ENCODE peak calls at places on chromosomes 7 and 10, in nine cellular contexts. K, W, R, J, Q, S, H, G and X are unnamed samples.

GRCh38 chr7:116512524-116513188 is 12.2 kb upstream of the CAV1 start:
- DNase-seq in S (no peak), Q (no peak), K (peak), R (no peak), H (no peak), G (no peak), W (no peak), J (no peak), X (no peak)

GRCh38 chr7:10657837-10658236 is 315.8 kb upstream of the PHF14 start:
- DNase-seq in J (no peak), Q (no peak), S (no peak), K (no peak), G (no peak), R (no peak), W (no peak), H (no peak), X (no peak)

GRCh38 chr10:71075066-71075758 is 137.2 kb upstream of the UNC5B start:
- DNase-seq in H (no peak), J (no peak), K (no peak), Q (peak), R (peak), W (no peak), G (no peak), S (no peak), X (no peak)

GRCh38 chr10:123808873-123809272 is 82.7 kb downstream of the CPXM2 start:
- DNase-seq in G (no peak), W (no peak), H (no peak), S (peak), R (no peak), J (no peak), Q (no peak), K (peak), X (no peak)

GRCh38 chr10:11636761-11637166 is 25.3 kb upstream of the USP6NL start:
- DNase-seq in J (peak), Q (no peak), G (no peak), K (no peak), H (no peak), R (no peak), S (no peak), W (no peak), X (no peak)

GRCh38 chr10:4833286-4833685 is 7.3 kb downstream of the AKR1E2 start:
- DNase-seq in G (no peak), J (no peak), W (no peak), S (no peak), H (no peak), K (no peak), Q (no peak), R (no peak), X (no peak)

GRCh38 chr10:49446031-49446430 is 50.1 kb upstream of the DRGX start:
- DNase-seq in J (no peak), Q (no peak), W (no peak), G (no peak), S (peak), H (peak), R (no peak), K (peak), X (peak)

GRCh38 chr7:71430246-71430645 is 298.3 kb downstream of the GALNT17 start:
- DNase-seq in J (no peak), W (no peak), R (no peak), H (no peak), S (no peak), G (no peak), K (no peak), Q (no peak), X (no peak)

GRCh38 chr10:99815611-99816010 is 33.2 kb downstream of the ABCC2 start:
- DNase-seq in J (no peak), H (no peak), Q (no peak), S (no peak), R (no peak), G (no peak), W (no peak), K (no peak), X (no peak)

GRCh38 chr7:76340617-76341131 is 18.1 kb downstream of the YWHAG start:
- DNase-seq in G (no peak), S (peak), R (no peak), W (no peak), Q (no peak), K (no peak), J (peak), H (no peak), X (no peak)

GRCh38 chr7:28774529-28775057 is 183.5 kb downstream of the TRIL start:
- DNase-seq in W (no peak), K (no peak), G (no peak), R (no peak), H (no peak), J (no peak), S (no peak), Q (no peak), X (no peak)

GRCh38 chr7:8481096-8481495 is 47.7 kb downstream of the NXPH1 start:
- DNase-seq in W (no peak), H (no peak), S (no peak), J (no peak), K (no peak), R (no peak), Q (no peak), G (no peak), X (no peak)

DNA sequence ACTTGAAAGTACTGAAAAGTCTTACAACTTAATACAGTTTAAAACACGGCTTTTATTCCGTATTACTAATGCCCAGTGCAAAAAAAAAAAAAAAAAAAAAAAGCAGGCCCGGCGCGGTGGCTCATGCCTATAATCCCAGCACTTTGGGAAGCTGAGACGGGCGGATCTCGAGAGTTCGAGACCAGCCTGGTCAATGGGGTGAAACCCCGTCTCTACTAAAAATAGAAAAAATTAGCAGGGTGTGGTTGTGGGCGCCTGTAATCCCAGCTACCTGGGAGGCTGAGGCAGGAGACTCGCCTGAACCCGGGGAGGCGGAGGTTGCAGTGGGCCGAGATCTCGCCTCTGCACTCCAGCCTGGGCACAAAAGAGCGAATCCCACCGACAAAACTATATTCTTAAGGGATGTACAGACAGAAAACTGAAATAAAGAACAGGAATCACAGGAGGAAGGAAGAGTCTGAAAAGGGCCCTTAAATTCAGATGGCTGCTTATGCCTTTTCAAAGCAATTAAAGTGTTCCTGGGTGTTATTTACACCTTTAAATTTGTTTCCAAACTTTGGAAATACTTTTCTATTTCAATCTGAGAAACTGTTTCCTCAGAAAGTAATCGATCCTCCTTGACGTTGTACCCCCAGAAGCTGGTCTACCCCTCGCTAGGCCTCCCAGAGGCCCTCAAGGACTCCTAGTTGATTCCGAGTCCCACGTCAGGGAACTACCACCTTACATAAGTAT is 2.1 kb upstream of the KMT2E start:
- DNase-seq in G (no peak), R (no peak), H (no peak), Q (no peak), K (no peak), J (no peak), W (no peak), S (no peak), X (peak)
- TF ChIP-seq CTCF in G (no peak), R (no peak), H (no peak), Q (no peak), K (no peak), J (no peak), W (no peak), S (no peak), X (no peak)

DNA sequence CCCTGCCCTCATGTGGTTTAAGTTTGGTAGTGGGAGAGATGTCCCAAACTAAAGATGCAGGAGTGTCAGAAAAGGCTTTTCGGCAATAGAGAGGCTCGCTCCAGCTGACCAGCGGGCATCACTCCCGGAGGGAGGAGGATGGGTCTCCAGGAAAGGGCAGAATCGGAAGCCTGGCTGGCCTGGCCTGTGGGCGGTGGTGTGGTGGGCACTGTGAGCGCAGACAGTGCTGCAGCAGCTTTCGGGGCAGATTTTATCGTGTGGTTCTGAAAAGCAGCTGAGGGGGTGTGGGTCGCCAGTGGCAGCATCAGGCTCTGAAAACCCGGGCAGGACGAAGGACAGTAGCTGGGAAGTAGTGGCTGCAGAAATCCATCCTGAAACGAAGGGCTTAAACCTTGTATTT is 12.8 kb downstream of the BNIP3 start:
- DNase-seq in W (peak), K (no peak), S (no peak), R (no peak), G (no peak), J (no peak), H (no peak), Q (no peak), X (no peak)
- H3K4me3 ChIP-seq in W (no peak), K (no peak), S (no peak), R (no peak), G (no peak), J (no peak), H (no peak), Q (no peak), X (no peak)

GRCh38 chr10:115514895-115515294 is 421.7 kb downstream of the ATRNL1 start:
- DNase-seq in G (no peak), W (no peak), K (no peak), R (no peak), Q (no peak), S (no peak), J (no peak), H (no peak), X (no peak)
- TF ChIP-seq CTCF in G (no peak), W (no peak), K (no peak), R (no peak), Q (no peak), S (no peak), J (no peak), H (no peak), X (no peak)

DNA sequence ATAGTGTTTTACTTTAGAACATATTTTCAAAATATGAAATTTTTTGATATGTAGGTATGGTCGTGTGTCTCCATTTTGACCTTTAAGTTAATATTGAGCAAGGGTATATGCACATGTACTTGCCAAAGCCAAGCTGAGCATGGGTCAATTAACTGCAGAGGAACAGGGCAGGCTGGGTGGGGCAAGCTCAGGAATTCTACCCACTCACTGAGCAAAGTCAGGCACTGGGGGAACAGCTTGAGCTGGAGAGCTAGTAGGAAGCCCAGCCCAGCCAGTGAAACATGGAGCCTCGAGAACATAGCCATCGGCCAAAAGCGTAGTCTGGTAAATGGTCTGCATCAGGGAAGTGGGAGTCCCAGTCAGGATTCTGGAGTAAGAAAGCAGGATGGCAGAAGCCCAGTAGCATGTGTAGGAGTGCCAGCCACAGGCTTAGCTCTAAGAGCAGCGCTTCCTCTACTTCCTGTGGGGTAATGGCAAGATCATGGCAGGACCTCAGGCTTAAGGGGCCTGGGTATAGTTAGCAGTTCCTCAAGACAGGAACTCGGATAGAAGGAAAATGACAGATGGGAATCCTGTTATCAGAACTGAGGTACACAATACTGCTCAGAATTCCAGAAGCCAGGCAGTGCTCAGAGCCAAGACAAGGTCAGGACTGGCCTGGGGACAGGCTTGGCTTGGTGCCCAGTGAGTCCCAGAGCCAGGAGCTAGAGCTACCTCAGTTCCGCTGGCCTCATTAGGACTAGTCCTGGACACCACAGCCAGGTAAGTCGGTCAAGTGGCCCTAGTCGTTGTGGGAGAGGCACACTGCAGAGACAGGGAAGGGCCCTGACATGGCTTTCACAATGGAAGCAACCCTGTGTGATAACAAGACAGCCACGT is 65.4 kb upstream of the MXI1 start:
- DNase-seq in R (no peak), G (no peak), J (no peak), Q (peak), S (no peak), W (peak), H (no peak), K (no peak), X (no peak)
- H3K4me3 ChIP-seq in R (no peak), G (no peak), J (no peak), Q (no peak), S (no peak), W (no peak), H (no peak), K (no peak), X (no peak)

GRCh38 chr10:122244001-122244715 is 26.9 kb upstream of the BTBD16 start:
- DNase-seq in Q (no peak), G (no peak), K (no peak), H (no peak), R (no peak), J (no peak), S (no peak), W (no peak), X (no peak)

GRCh38 chr10:122241836-122242235 is 29.3 kb upstream of the BTBD16 start:
- DNase-seq in J (no peak), W (no peak), H (no peak), S (no peak), R (no peak), Q (no peak), G (no peak), K (no peak), X (no peak)

GRCh38 chr10:122243560-122243959 is 27.5 kb upstream of the BTBD16 start:
- DNase-seq in K (no peak), Q (no peak), J (no peak), H (no peak), G (no peak), W (no peak), R (no peak), S (no peak), X (no peak)

GRCh38 chr10:122240401-122240800 is 30.7 kb upstream of the BTBD16 start:
- DNase-seq in J (no peak), R (no peak), W (no peak), G (no peak), S (no peak), Q (no peak), H (no peak), K (no peak), X (no peak)

GRCh38 chr10:122242266-122242665 is 28.8 kb upstream of the BTBD16 start:
- DNase-seq in S (no peak), G (no peak), W (no peak), R (no peak), H (no peak), Q (no peak), K (no peak), J (no peak), X (no peak)
- TF ChIP-seq CTCF in S (no peak), G (no peak), W (no peak), R (no peak), H (no peak), Q (no peak), K (no peak), J (no peak), X (no peak)

DNA sequence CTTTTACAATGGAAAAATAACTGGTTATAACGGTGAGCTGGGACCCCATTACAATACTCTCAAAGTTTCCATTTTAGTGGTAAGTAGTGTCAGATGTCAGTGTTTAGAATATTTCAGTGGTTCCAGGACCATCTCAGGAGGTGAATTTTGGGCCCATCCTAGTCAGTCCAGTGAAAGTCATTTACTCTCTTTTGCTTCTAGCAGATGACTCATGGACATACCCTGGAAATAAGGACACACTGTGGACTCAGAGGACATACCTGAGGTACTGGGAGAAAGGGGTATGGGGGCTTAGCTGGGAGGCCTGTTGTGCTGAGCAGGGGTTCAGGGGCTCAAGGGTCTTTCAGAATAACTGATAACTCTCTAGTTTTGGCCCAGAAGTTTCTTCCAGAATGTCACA is 618 bp upstream of the GIMAP4 start:
- DNase-seq in K (no peak), G (no peak), W (no peak), R (no peak), S (no peak), H (no peak), J (no peak), Q (no peak), X (no peak)
- H3K4me3 ChIP-seq in K (no peak), G (no peak), W (no peak), R (no peak), S (no peak), H (no peak), J (no peak), Q (no peak), X (no peak)

DNA sequence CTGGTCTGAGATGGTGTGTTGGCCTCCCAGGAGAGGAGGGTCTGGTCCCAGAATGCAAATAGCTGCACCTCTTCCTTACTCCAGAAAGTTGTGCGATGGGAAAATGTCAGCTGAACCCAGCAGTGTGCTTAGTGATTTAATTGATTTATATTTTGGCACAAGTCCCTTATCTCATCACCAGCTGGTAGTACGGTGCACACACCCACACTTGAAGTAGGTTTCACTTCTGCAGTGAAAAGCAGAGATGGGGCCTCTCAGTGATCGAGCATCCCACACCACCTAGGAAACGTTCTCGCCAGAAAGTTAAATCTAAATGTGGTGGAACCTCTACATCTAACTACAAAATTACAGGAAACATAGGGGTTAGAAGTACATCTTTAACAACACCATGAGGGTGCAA is 80.4 kb downstream of the UBE3C start:
- DNase-seq in Q (no peak), S (no peak), K (no peak), G (no peak), W (no peak), R (no peak), H (no peak), J (no peak), X (peak)
- TF ChIP-seq CTCF in Q (no peak), S (no peak), K (no peak), G (no peak), W (no peak), R (no peak), H (no peak), J (no peak), X (no peak)

DNA sequence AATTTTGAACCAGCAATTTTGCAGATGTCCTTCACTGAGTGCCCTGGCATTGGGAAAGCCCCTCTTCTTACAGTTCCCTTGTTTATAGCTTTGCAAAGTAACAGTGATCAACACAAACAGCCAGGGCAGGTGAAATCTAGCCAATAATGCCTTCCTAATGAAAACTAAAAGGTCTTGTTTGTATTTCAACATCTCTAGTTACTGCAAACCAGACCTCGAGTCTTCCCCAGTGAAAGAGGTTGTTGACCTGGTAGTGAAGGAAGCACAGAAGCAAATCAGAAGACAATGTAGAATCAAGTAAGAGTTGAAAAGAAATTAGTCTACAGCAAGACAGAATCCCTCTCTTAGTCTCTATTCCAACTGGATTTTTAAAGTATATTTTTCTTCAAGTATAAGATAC is 231.2 kb downstream of the SNX13 start:
- DNase-seq in Q (no peak), H (no peak), R (no peak), G (no peak), W (no peak), S (no peak), J (no peak), K (no peak), X (no peak)
- H3K4me3 ChIP-seq in Q (no peak), H (no peak), R (no peak), G (no peak), W (no peak), S (no peak), J (no peak), K (no peak), X (no peak)

GRCh38 chr10:114087255-114087654 is 43.6 kb downstream of the ADRB1 start:
- DNase-seq in H (no peak), Q (no peak), G (no peak), W (no peak), J (no peak), R (no peak), S (no peak), K (no peak), X (no peak)

GRCh38 chr10:114084225-114084624 is 40.6 kb downstream of the ADRB1 start:
- DNase-seq in G (no peak), J (no peak), K (no peak), W (no peak), R (no peak), S (no peak), Q (no peak), H (no peak), X (no peak)

GRCh38 chr10:114081911-114082583 is 38.4 kb downstream of the ADRB1 start:
- DNase-seq in R (no peak), S (no peak), Q (no peak), J (no peak), K (peak), H (no peak), W (no peak), G (no peak), X (no peak)

GRCh38 chr10:114083040-114083439 is 39.4 kb downstream of the ADRB1 start:
- DNase-seq in K (peak), W (no peak), R (no peak), Q (no peak), H (no peak), J (no peak), S (no peak), G (no peak), X (no peak)

DNA sequence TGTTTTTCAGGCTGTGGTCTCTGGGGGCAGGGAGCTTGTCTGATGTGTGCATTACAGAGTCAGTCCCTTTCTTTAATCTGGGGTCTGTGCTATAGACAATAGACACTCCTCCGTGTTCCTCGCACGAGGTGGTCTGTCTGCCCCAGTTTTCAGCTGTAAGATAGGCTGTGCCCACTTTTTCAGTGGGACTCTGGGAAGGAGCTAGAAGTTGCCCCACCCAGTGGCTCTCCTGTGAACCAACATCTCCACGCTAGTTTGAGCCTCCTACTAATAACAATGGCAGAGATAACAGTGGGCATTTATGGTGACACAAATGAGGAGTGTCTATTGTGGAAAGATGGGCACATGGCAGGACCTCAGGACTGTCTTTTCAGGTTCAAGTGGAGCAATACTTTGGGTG is 44.0 kb downstream of the ADRB1 start:
- DNase-seq in K (no peak), H (no peak), Q (no peak), R (no peak), W (no peak), S (no peak), J (no peak), G (no peak), X (no peak)
- TF ChIP-seq CTCF in K (no peak), H (no peak), Q (no peak), R (no peak), W (no peak), S (no peak), J (no peak), G (no peak), X (no peak)